ENCODE peak calls at places on chromosomes 1 and 21, in nine cellular contexts. One of them, this sample, is unnamed.

GRCh38 chr21:21183092-21183491 is 184.9 kb downstream of the NCAM2 start:
- DNase-seq in heart left ventricle: no peak
- DNase-seq in HFF-Myc: no peak
- DNase-seq in mucosa of descending colon: no peak
- DNase-seq in GM10248: no peak
- DNase-seq in heart right ventricle: no peak
- DNase-seq in mammary epithelial cell: no peak
- DNase-seq in nephron progenitor cell: no peak
- DNase-seq in hepatocyte: no peak
- DNase-seq in this sample: no peak

GRCh38 chr1:154943649-154944421 is 7.3 kb upstream of the PMVK start:
- DNase-seq in heart left ventricle: no peak
- DNase-seq in HFF-Myc: no peak
- DNase-seq in mucosa of descending colon: no peak
- DNase-seq in GM10248: peak; percentile 66
- DNase-seq in heart right ventricle: peak; percentile 34
- DNase-seq in mammary epithelial cell: no peak
- DNase-seq in nephron progenitor cell: peak; percentile 64
- DNase-seq in hepatocyte: peak; percentile 65
- DNase-seq in this sample: peak; percentile 55

GRCh38 chr1:6870571-6870970 is 85.3 kb downstream of the CAMTA1 start:
- DNase-seq in heart left ventricle: no peak
- DNase-seq in HFF-Myc: peak; percentile 12
- DNase-seq in mucosa of descending colon: no peak
- DNase-seq in GM10248: no peak
- DNase-seq in heart right ventricle: no peak
- DNase-seq in mammary epithelial cell: no peak
- DNase-seq in nephron progenitor cell: no peak
- DNase-seq in hepatocyte: no peak
- DNase-seq in this sample: no peak

GRCh38 chr1:215971793-215972441 is 404.8 kb downstream of the KCTD3 start:
- DNase-seq in heart left ventricle: no peak
- DNase-seq in HFF-Myc: no peak
- DNase-seq in mucosa of descending colon: no peak
- DNase-seq in GM10248: no peak
- DNase-seq in heart right ventricle: no peak
- DNase-seq in mammary epithelial cell: no peak
- DNase-seq in nephron progenitor cell: no peak
- DNase-seq in hepatocyte: no peak
- DNase-seq in this sample: no peak

GRCh38 chr21:41695513-41695912 is 71.3 kb downstream of the RIPK4 start:
- DNase-seq in heart left ventricle: no peak
- DNase-seq in HFF-Myc: no peak
- DNase-seq in mucosa of descending colon: no peak
- DNase-seq in GM10248: no peak
- DNase-seq in heart right ventricle: no peak
- DNase-seq in mammary epithelial cell: no peak
- DNase-seq in nephron progenitor cell: no peak
- DNase-seq in hepatocyte: no peak
- DNase-seq in this sample: no peak

GRCh38 chr1:150383629-150384318 is 19.8 kb downstream of the RPRD2 start:
- DNase-seq in heart left ventricle: no peak
- DNase-seq in HFF-Myc: no peak
- DNase-seq in mucosa of descending colon: no peak
- DNase-seq in GM10248: no peak
- DNase-seq in heart right ventricle: no peak
- DNase-seq in mammary epithelial cell: no peak
- DNase-seq in nephron progenitor cell: no peak
- DNase-seq in hepatocyte: no peak
- DNase-seq in this sample: no peak

GRCh38 chr1:101137144-101138126 is 99.4 kb upstream of the S1PR1 start:
- DNase-seq in heart left ventricle: no peak
- DNase-seq in HFF-Myc: no peak
- DNase-seq in mucosa of descending colon: no peak
- DNase-seq in GM10248: no peak
- DNase-seq in heart right ventricle: no peak
- DNase-seq in mammary epithelial cell: no peak
- DNase-seq in nephron progenitor cell: no peak
- DNase-seq in hepatocyte: no peak
- DNase-seq in this sample: no peak

GRCh38 chr1:78279051-78279450 is 211.7 kb upstream of the PTGFR start:
- DNase-seq in heart left ventricle: no peak
- DNase-seq in HFF-Myc: no peak
- DNase-seq in mucosa of descending colon: no peak
- DNase-seq in GM10248: no peak
- DNase-seq in heart right ventricle: no peak
- DNase-seq in mammary epithelial cell: peak; percentile 98
- DNase-seq in nephron progenitor cell: no peak
- DNase-seq in hepatocyte: no peak
- DNase-seq in this sample: no peak

GRCh38 chr1:6547301-6547700 is 7.0 kb downstream of the NOL9 start:
- DNase-seq in heart left ventricle: peak; percentile 3
- DNase-seq in HFF-Myc: no peak
- DNase-seq in mucosa of descending colon: no peak
- DNase-seq in GM10248: no peak
- DNase-seq in heart right ventricle: no peak
- DNase-seq in mammary epithelial cell: peak; percentile 31
- DNase-seq in nephron progenitor cell: no peak
- DNase-seq in hepatocyte: no peak
- DNase-seq in this sample: no peak

GRCh38 chr1:156821801-156822200 is 5.2 kb upstream of the SH2D2A start:
- DNase-seq in heart left ventricle: no peak
- DNase-seq in HFF-Myc: no peak
- DNase-seq in mucosa of descending colon: no peak
- DNase-seq in GM10248: no peak
- DNase-seq in heart right ventricle: no peak
- DNase-seq in mammary epithelial cell: peak; percentile 49
- DNase-seq in nephron progenitor cell: no peak
- DNase-seq in hepatocyte: no peak
- DNase-seq in this sample: no peak

GRCh38 chr1:85137660-85138059 is 63.2 kb downstream of the SYDE2 start:
- DNase-seq in heart left ventricle: peak; percentile 75
- DNase-seq in HFF-Myc: no peak
- DNase-seq in mucosa of descending colon: peak; percentile 89
- DNase-seq in GM10248: no peak
- DNase-seq in heart right ventricle: peak; percentile 73
- DNase-seq in mammary epithelial cell: peak; percentile 23
- DNase-seq in nephron progenitor cell: no peak
- DNase-seq in hepatocyte: peak; percentile 78
- DNase-seq in this sample: no peak

GRCh38 chr1:21491483-21492170 is 17.6 kb upstream of the ALPL start:
- DNase-seq in heart left ventricle: no peak
- DNase-seq in HFF-Myc: no peak
- DNase-seq in mucosa of descending colon: no peak
- DNase-seq in GM10248: no peak
- DNase-seq in heart right ventricle: no peak
- DNase-seq in mammary epithelial cell: no peak
- DNase-seq in nephron progenitor cell: no peak
- DNase-seq in hepatocyte: no peak
- DNase-seq in this sample: no peak

GRCh38 chr1:240284656-240285427 is 193.2 kb downstream of the FMN2 start:
- DNase-seq in heart left ventricle: no peak
- DNase-seq in HFF-Myc: no peak
- DNase-seq in mucosa of descending colon: no peak
- DNase-seq in GM10248: no peak
- DNase-seq in heart right ventricle: no peak
- DNase-seq in mammary epithelial cell: no peak
- DNase-seq in nephron progenitor cell: no peak
- DNase-seq in hepatocyte: no peak
- DNase-seq in this sample: no peak

GRCh38 chr1:212189352-212189738 is 95.9 kb upstream of the PPP2R5A start:
- DNase-seq in heart left ventricle: no peak
- DNase-seq in HFF-Myc: no peak
- DNase-seq in mucosa of descending colon: no peak
- DNase-seq in GM10248: no peak
- DNase-seq in heart right ventricle: no peak
- DNase-seq in mammary epithelial cell: no peak
- DNase-seq in nephron progenitor cell: no peak
- DNase-seq in hepatocyte: no peak
- DNase-seq in this sample: no peak

GRCh38 chr1:179808503-179808902 is 65.4 kb downstream of the FAM163A start:
- DNase-seq in heart left ventricle: no peak
- DNase-seq in HFF-Myc: no peak
- DNase-seq in mucosa of descending colon: no peak
- DNase-seq in GM10248: no peak
- DNase-seq in heart right ventricle: no peak
- DNase-seq in mammary epithelial cell: no peak
- DNase-seq in nephron progenitor cell: no peak
- DNase-seq in hepatocyte: no peak
- DNase-seq in this sample: no peak

GRCh38 chr1:160097911-160098851 is at the start of gene IGSF8:
- DNase-seq in heart left ventricle: peak; percentile 95
- DNase-seq in HFF-Myc: no peak
- DNase-seq in mucosa of descending colon: peak; percentile 97
- DNase-seq in GM10248: peak; percentile 31
- DNase-seq in heart right ventricle: peak; percentile 93
- DNase-seq in mammary epithelial cell: peak; percentile 79
- DNase-seq in nephron progenitor cell: peak; percentile 96
- DNase-seq in hepatocyte: peak; percentile 96
- DNase-seq in this sample: no peak

GRCh38 chr1:226679853-226680516 is 59.1 kb downstream of the ITPKB start:
- DNase-seq in heart left ventricle: peak; percentile 91
- DNase-seq in HFF-Myc: no peak
- DNase-seq in mucosa of descending colon: peak; percentile 88
- DNase-seq in GM10248: peak; percentile 81
- DNase-seq in heart right ventricle: peak; percentile 89
- DNase-seq in mammary epithelial cell: no peak
- DNase-seq in nephron progenitor cell: peak; percentile 85
- DNase-seq in hepatocyte: peak; percentile 86
- DNase-seq in this sample: peak; percentile 66

GRCh38 chr1:8121261-8122159 is 95.4 kb upstream of the ERRFI1 start:
- DNase-seq in heart left ventricle: no peak
- DNase-seq in HFF-Myc: no peak
- DNase-seq in mucosa of descending colon: no peak
- DNase-seq in GM10248: no peak
- DNase-seq in heart right ventricle: no peak
- DNase-seq in mammary epithelial cell: peak; percentile 78
- DNase-seq in nephron progenitor cell: no peak
- DNase-seq in hepatocyte: peak; percentile 61
- DNase-seq in this sample: no peak

GRCh38 chr1:98276514-98276913 is 355.7 kb upstream of the DPYD start:
- DNase-seq in heart left ventricle: no peak
- DNase-seq in HFF-Myc: no peak
- DNase-seq in mucosa of descending colon: no peak
- DNase-seq in GM10248: no peak
- DNase-seq in heart right ventricle: no peak
- DNase-seq in mammary epithelial cell: no peak
- DNase-seq in nephron progenitor cell: no peak
- DNase-seq in hepatocyte: no peak
- DNase-seq in this sample: no peak

GRCh38 chr21:33238565-33239255 is 9.0 kb downstream of the IFNAR2 start:
- DNase-seq in heart left ventricle: no peak
- DNase-seq in HFF-Myc: no peak
- DNase-seq in mucosa of descending colon: no peak
- DNase-seq in GM10248: peak; percentile 70
- DNase-seq in heart right ventricle: no peak
- DNase-seq in mammary epithelial cell: no peak
- DNase-seq in nephron progenitor cell: no peak
- DNase-seq in hepatocyte: no peak
- DNase-seq in this sample: peak; percentile 74
- TF ChIP-seq CTCF in heart left ventricle: no peak
- TF ChIP-seq CTCF in HFF-Myc: no peak
- TF ChIP-seq CTCF in mucosa of descending colon: no peak
- TF ChIP-seq CTCF in GM10248: no peak
- TF ChIP-seq CTCF in heart right ventricle: no peak
- TF ChIP-seq CTCF in mammary epithelial cell: no peak
- TF ChIP-seq CTCF in nephron progenitor cell: no peak
- TF ChIP-seq CTCF in hepatocyte: no peak
- TF ChIP-seq CTCF in this sample: no peak

GRCh38 chr1:205226868-205227583 is 720 bp upstream of the TMCC2 start:
- DNase-seq in heart left ventricle: no peak
- DNase-seq in HFF-Myc: no peak
- DNase-seq in mucosa of descending colon: no peak
- DNase-seq in GM10248: no peak
- DNase-seq in heart right ventricle: no peak
- DNase-seq in mammary epithelial cell: peak; percentile 96
- DNase-seq in nephron progenitor cell: no peak
- DNase-seq in hepatocyte: no peak
- DNase-seq in this sample: no peak
- TF ChIP-seq CTCF in heart left ventricle: no peak
- TF ChIP-seq CTCF in HFF-Myc: no peak
- TF ChIP-seq CTCF in mucosa of descending colon: no peak
- TF ChIP-seq CTCF in GM10248: no peak
- TF ChIP-seq CTCF in heart right ventricle: no peak
- TF ChIP-seq CTCF in mammary epithelial cell: peak; percentile 30
- TF ChIP-seq CTCF in nephron progenitor cell: no peak
- TF ChIP-seq CTCF in hepatocyte: no peak
- TF ChIP-seq CTCF in this sample: no peak

GRCh38 chr1:246506440-246506784 is 667 bp downstream of the SMYD3 start:
- DNase-seq in heart left ventricle: no peak
- DNase-seq in HFF-Myc: no peak
- DNase-seq in mucosa of descending colon: no peak
- DNase-seq in GM10248: no peak
- DNase-seq in heart right ventricle: no peak
- DNase-seq in mammary epithelial cell: no peak
- DNase-seq in nephron progenitor cell: no peak
- DNase-seq in hepatocyte: no peak
- DNase-seq in this sample: no peak

GRCh38 chr1:246503341-246503740 is 3.7 kb downstream of the SMYD3 start:
- DNase-seq in heart left ventricle: no peak
- DNase-seq in HFF-Myc: peak; percentile 20
- DNase-seq in mucosa of descending colon: no peak
- DNase-seq in GM10248: no peak
- DNase-seq in heart right ventricle: no peak
- DNase-seq in mammary epithelial cell: peak; percentile 71
- DNase-seq in nephron progenitor cell: no peak
- DNase-seq in hepatocyte: no peak
- DNase-seq in this sample: no peak

GRCh38 chr1:246508897-246509688 is 2.0 kb upstream of the SMYD3 start:
- DNase-seq in heart left ventricle: no peak
- DNase-seq in HFF-Myc: no peak
- DNase-seq in mucosa of descending colon: no peak
- DNase-seq in GM10248: no peak
- DNase-seq in heart right ventricle: no peak
- DNase-seq in mammary epithelial cell: no peak
- DNase-seq in nephron progenitor cell: no peak
- DNase-seq in hepatocyte: no peak
- DNase-seq in this sample: no peak

GRCh38 chr1:246510147-246511030 is 3.3 kb upstream of the SMYD3 start:
- DNase-seq in heart left ventricle: no peak
- DNase-seq in HFF-Myc: no peak
- DNase-seq in mucosa of descending colon: no peak
- DNase-seq in GM10248: no peak
- DNase-seq in heart right ventricle: no peak
- DNase-seq in mammary epithelial cell: no peak
- DNase-seq in nephron progenitor cell: no peak
- DNase-seq in hepatocyte: no peak
- DNase-seq in this sample: no peak

GRCh38 chr1:246506785-246507639 is at the start of gene SMYD3:
- DNase-seq in heart left ventricle: peak; percentile 89
- DNase-seq in HFF-Myc: peak; percentile 25
- DNase-seq in mucosa of descending colon: peak; percentile 89
- DNase-seq in GM10248: peak; percentile 94
- DNase-seq in heart right ventricle: peak; percentile 84
- DNase-seq in mammary epithelial cell: peak; percentile 73
- DNase-seq in nephron progenitor cell: peak; percentile 88
- DNase-seq in hepatocyte: peak; percentile 93
- DNase-seq in this sample: peak; percentile 93
- TF ChIP-seq CTCF in heart left ventricle: no peak
- TF ChIP-seq CTCF in HFF-Myc: no peak
- TF ChIP-seq CTCF in mucosa of descending colon: no peak
- TF ChIP-seq CTCF in GM10248: peak; percentile 23
- TF ChIP-seq CTCF in heart right ventricle: peak; percentile 17
- TF ChIP-seq CTCF in mammary epithelial cell: no peak
- TF ChIP-seq CTCF in nephron progenitor cell: no peak
- TF ChIP-seq CTCF in hepatocyte: peak; percentile 15
- TF ChIP-seq CTCF in this sample: peak; percentile 22

GRCh38 chr1:54973205-54973921 is 7.1 kb upstream of the TMEM61 start:
- DNase-seq in heart left ventricle: no peak
- DNase-seq in HFF-Myc: no peak
- DNase-seq in mucosa of descending colon: no peak
- DNase-seq in GM10248: peak; percentile 10
- DNase-seq in heart right ventricle: peak; percentile 27
- DNase-seq in mammary epithelial cell: no peak
- DNase-seq in nephron progenitor cell: peak; percentile 48
- DNase-seq in hepatocyte: no peak
- DNase-seq in this sample: peak; percentile 6
- TF ChIP-seq CTCF in heart left ventricle: peak; percentile 12
- TF ChIP-seq CTCF in HFF-Myc: peak; percentile 44
- TF ChIP-seq CTCF in mucosa of descending colon: no peak
- TF ChIP-seq CTCF in GM10248: peak; percentile 3
- TF ChIP-seq CTCF in heart right ventricle: peak; percentile 22
- TF ChIP-seq CTCF in mammary epithelial cell: peak; percentile 31
- TF ChIP-seq CTCF in nephron progenitor cell: peak; percentile 47
- TF ChIP-seq CTCF in hepatocyte: peak; percentile 40
- TF ChIP-seq CTCF in this sample: no peak

This sample was measured in GM13977.